ENCODE peak calls at places on chromosomes 16 and 17, in five cellular contexts. G is lung, I is cardiac muscle cell, H is PC-9, E is SK-N-SH. D is an unnamed sample.

GRCh38 chr16:53816211-53816610 is 112.3 kb downstream of the FTO start:
- DNase-seq in H (no peak), G (no peak), I (peak), E (no peak), D (peak)

GRCh38 chr17:75828051-75828400 is 16.2 kb downstream of the UNC13D start:
- DNase-seq in E (no peak), H (no peak), G (no peak), I (no peak), D (no peak)

GRCh38 chr17:40018211-40019121 is 3.2 kb downstream of the CSF3 start:
- DNase-seq in G (no peak), H (no peak), I (peak), E (peak), D (no peak)

GRCh38 chr17:18933102-18934058 is 18.6 kb upstream of the SLC5A10 start:
- DNase-seq in I (no peak), H (no peak), E (no peak), G (no peak), D (no peak)

GRCh38 chr16:49836218-49836617 is 19.7 kb downstream of the ZNF423 start:
- DNase-seq in G (no peak), H (no peak), E (no peak), I (no peak), D (no peak)

GRCh38 chr17:21279198-21279535 is 5.3 kb upstream of the MAP2K3 start:
- DNase-seq in H (no peak), G (no peak), E (no peak), I (no peak), D (no peak)

GRCh38 chr16:4811242-4811641 is 8.8 kb upstream of the ROGDI start:
- DNase-seq in H (no peak), G (no peak), I (no peak), E (no peak), D (no peak)

GRCh38 chr16:72475688-72476087 is 303.7 kb upstream of the PMFBP1 start:
- DNase-seq in I (no peak), E (no peak), G (no peak), H (no peak), D (no peak)

GRCh38 chr17:8004899-8005298 is 2.5 kb downstream of the GUCY2D start:
- DNase-seq in G (no peak), I (peak), H (no peak), E (no peak), D (no peak)

GRCh38 chr16:56950455-56950854 is 11.3 kb upstream of the CETP start:
- DNase-seq in G (no peak), I (no peak), H (no peak), E (no peak), D (no peak)

GRCh38 chr16:11211061-11211976 is 44.7 kb downstream of the SOCS1 start:
- DNase-seq in H (no peak), I (no peak), E (no peak), G (no peak), D (no peak)
- TF ChIP-seq CTCF in H (no peak), I (peak), E (no peak), G (no peak), D (peak)

GRCh38 chr17:81735181-81736102 is 23.4 kb downstream of the SLC25A10 start:
- DNase-seq in G (peak), H (peak), E (no peak), I (peak), D (no peak)
- H3K27ac ChIP-seq in G (peak), H (no peak), E (no peak), I (no peak), D (no peak)

DNA sequence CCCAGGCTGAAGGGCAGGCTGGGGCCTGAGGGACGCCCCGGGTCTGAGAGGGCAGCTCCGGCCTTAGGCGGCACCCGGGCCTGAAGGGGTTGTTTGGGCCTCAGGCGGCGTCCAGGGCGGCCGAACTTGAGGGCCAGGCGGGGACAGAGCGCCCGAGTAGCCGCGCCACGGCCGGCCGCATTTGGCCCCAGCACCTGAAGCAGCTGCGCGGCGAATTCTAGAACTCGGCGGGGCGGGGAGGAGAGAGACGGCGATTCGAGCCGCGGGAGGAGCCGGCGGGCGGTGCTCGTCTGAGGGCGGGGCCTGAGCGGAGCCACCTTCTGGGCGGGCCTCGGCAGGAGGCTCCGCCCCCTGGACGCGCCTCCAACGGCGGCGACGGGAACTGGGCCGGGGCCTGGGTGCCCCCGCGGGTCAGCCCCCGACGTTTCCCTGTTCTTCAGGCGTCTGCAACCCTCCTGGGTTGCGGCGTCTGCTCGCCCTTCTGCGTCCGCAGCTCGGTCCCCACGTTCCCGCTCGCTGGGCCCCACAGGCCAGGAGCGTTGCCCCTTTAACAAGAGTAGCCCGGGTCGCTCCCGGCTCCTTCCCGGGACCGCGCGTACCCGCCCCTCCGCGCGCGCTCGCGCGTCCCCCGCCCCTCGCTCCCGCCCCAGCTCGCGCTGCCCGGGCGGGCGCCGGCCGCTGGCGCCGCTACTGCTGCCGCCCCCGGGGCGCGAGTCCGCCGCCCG is at the start of the genes INCA1 and KIF1C:
- DNase-seq in I (peak), E (peak), H (peak), G (peak), D (peak)
- TF ChIP-seq CTCF in I (no peak), E (no peak), H (no peak), G (no peak), D (no peak)

GRCh38 chr16:78605548-78606097 is 506.2 kb downstream of the WWOX start:
- DNase-seq in E (no peak), H (no peak), I (no peak), G (no peak), D (no peak)
- H3K27ac ChIP-seq in E (no peak), H (no peak), I (no peak), G (no peak), D (no peak)

GRCh38 chr17:28879886-28880571 is 17.5 kb downstream of the FLOT2 start:
- DNase-seq in G (no peak), E (no peak), I (no peak), H (no peak), D (no peak)

GRCh38 chr17:28880572-28880945 is 17.0 kb downstream of the FLOT2 start:
- DNase-seq in G (no peak), E (no peak), I (no peak), H (no peak), D (no peak)

GRCh38 chr17:28878158-28878910 is 19.2 kb downstream of the FLOT2 start:
- DNase-seq in I (no peak), G (no peak), E (no peak), H (no peak), D (peak)

GRCh38 chr17:28881533-28882056 is 15.9 kb downstream of the FLOT2 start:
- DNase-seq in H (no peak), I (no peak), G (no peak), E (no peak), D (no peak)

GRCh38 chr17:28878981-28879380 is 18.6 kb downstream of the FLOT2 start:
- DNase-seq in I (peak), H (peak), G (no peak), E (peak), D (peak)
- TF ChIP-seq CTCF in I (peak), H (peak), G (no peak), E (peak), D (peak)

GRCh38 chr16:30985401-30986128 is 558 bp downstream of the HSD3B7 start:
- DNase-seq in H (peak), E (peak), I (no peak), G (peak), D (peak)

GRCh38 chr16:30986129-30986991 is 1.4 kb downstream of the HSD3B7 start:
- DNase-seq in I (no peak), G (no peak), E (no peak), H (no peak), D (no peak)

GRCh38 chr16:30983289-30983889 is 1.6 kb upstream of the HSD3B7 start:
- DNase-seq in I (no peak), H (no peak), G (no peak), E (no peak), D (no peak)

GRCh38 chr16:30983898-30984610 is 953 bp upstream of the HSD3B7 start:
- DNase-seq in I (no peak), E (no peak), G (no peak), H (no peak), D (no peak)

DNA sequence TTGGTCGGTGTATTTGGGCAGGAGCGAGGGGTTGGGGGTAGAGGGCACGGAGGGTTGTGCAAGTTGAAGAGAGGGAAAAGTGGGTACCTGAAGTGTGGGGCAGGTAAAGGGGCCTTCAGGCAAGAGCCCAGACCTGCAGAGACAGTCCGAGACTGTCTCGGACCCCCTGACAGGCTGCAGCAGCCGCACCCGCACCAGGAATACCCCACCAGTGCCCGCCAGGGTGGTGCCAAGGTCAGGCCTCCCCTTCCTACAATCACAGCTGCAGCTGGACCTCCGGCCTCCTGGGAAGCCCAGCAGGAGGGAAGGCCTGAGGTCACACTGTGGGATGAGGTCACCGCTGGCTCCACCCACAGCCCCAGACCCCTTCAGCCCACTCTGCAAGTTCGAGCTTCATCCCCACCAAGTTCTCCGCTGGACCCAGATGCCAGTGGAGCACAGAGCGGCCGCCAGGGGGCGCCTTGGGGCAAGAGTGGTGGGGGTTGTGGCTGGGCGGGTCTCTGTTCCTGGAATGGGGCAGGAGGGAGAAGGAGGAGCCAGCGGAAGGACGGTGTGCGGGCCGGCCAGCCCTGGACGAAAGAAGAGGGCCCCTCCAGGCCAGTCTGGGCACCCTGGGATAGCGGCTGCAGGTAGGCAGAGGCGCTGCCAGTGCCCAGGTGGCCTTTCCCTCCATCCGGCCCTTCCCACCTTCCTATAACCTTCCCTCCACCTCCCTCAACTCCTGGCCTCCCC is at the start of gene HSD3B7:
- DNase-seq in E (peak), I (peak), H (peak), G (peak), D (no peak)
- H3K27ac ChIP-seq in E (peak), I (no peak), H (no peak), G (peak), D (no peak)

GRCh38 chr16:46721885-46722284 is 26.3 kb downstream of the MYLK3 start:
- DNase-seq in H (no peak), I (no peak), G (no peak), E (no peak), D (no peak)
- TF ChIP-seq CTCF in H (no peak), I (no peak), G (no peak), E (no peak), D (no peak)

DNA sequence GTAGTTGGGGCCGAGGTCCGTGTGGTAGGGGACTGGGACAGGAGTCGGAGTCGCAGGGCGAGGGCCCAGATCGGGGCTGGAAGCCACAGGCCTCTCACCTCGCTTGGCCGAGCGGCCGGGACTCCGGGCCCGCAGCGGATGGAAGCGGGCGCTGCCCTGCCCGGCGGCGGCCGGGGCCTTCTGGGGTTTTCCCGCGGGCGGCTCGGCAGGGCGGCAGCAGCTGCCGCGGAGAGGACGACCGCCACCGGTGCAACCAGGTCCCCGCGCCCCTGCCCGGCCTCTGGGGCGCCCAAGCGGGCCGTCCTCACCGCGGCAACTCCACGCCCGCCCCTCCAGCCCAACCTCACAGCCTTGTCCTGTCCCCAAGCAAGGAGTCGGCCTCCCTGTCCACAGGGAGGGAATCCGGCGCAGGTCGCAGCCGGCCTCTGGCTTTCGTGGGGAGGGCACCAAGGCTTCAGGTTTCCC is 15.6 kb upstream of the UTP6 start:
- DNase-seq in I (peak), E (no peak), G (no peak), H (no peak), D (no peak)
- H3K27ac ChIP-seq in I (no peak), E (no peak), G (no peak), H (no peak), D (peak)

GRCh38 chr16:894841-895240 is 75.9 kb downstream of the LMF1 start:
- DNase-seq in H (no peak), I (no peak), G (no peak), E (peak), D (no peak)
- TF ChIP-seq CTCF in H (peak), I (no peak), G (no peak), E (peak), D (no peak)